ENCODE peak calls at places on chromosomes 2 and 18, in ten cellular contexts. H is AG10803; G is stomach; N is kidney; V is thyroid gland; F is prostate gland; J is left ventricle myocardium inferior; O is A549; M is CD8-positive, alpha-beta T cell; Z is HepG2. D is an unnamed sample.

GRCh38 chr2:170965446-170966225 is 36.6 kb downstream of the GORASP2 start:
- DNase-seq in O (no peak), F (no peak), M (no peak), J (no peak), Z (no peak), V (no peak), H (no peak), G (no peak), N (no peak), D (peak)

GRCh38 chr18:23593720-23594119 is 7.4 kb upstream of the NPC1 start:
- DNase-seq in M (no peak), V (no peak), F (no peak), Z (no peak), G (no peak), O (peak), N (no peak), H (peak), J (no peak), D (no peak)

GRCh38 chr2:229342376-229342775 is 71.3 kb upstream of the PID1 start:
- DNase-seq in N (no peak), H (no peak), V (peak), J (peak), Z (peak), M (no peak), O (peak), F (peak), G (peak), D (no peak)

GRCh38 chr18:21309248-21309647 is 67.2 kb downstream of the GREB1L start:
- DNase-seq in G (no peak), O (no peak), V (no peak), Z (no peak), J (no peak), F (no peak), N (no peak), H (no peak), M (no peak), D (no peak)

GRCh38 chr2:3784731-3785130 is 81.4 kb downstream of the DCDC2C start:
- DNase-seq in H (peak), O (no peak), V (no peak), F (no peak), M (no peak), G (no peak), J (no peak), N (no peak), Z (no peak), D (no peak)

GRCh38 chr2:81835318-81836000 is 1530.9 kb upstream of the LRRTM1 start:
- DNase-seq in F (no peak), M (no peak), N (no peak), G (no peak), J (no peak), H (no peak), O (no peak), Z (no peak), V (no peak), D (no peak)

GRCh38 chr2:59254279-59254678 is 1013.2 kb upstream of the FANCL start:
- DNase-seq in O (no peak), M (no peak), N (no peak), V (no peak), H (no peak), F (no peak), Z (no peak), G (no peak), J (no peak), D (no peak)

GRCh38 chr18:77001979-77002378 is 130.6 kb downstream of the MBP start:
- DNase-seq in H (no peak), F (no peak), J (no peak), N (peak), M (no peak), O (no peak), Z (no peak), V (no peak), G (no peak), D (no peak)

GRCh38 chr18:51897884-51898283 is 442.1 kb upstream of the DCC start:
- DNase-seq in Z (no peak), O (no peak), V (no peak), F (no peak), M (no peak), J (no peak), H (no peak), G (no peak), N (no peak), D (no peak)

GRCh38 chr18:28801876-28802275 is 624.9 kb upstream of the CDH2 start:
- DNase-seq in V (no peak), N (no peak), M (no peak), Z (no peak), F (no peak), O (no peak), J (no peak), G (no peak), H (no peak), D (no peak)

GRCh38 chr2:119491776-119492525 is 32.3 kb downstream of the SCTR start:
- DNase-seq in O (peak), M (no peak), Z (peak), N (no peak), J (no peak), H (peak), F (peak), G (peak), V (peak), D (peak)

GRCh38 chr18:32439802-32440201 is 30.9 kb downstream of the GAREM1 start:
- DNase-seq in O (peak), Z (no peak), H (no peak), M (no peak), G (no peak), N (no peak), F (no peak), J (no peak), V (peak), D (no peak)

GRCh38 chr18:62944454-62944853 is 229.1 kb downstream of the PHLPP1 start:
- DNase-seq in G (no peak), N (no peak), V (no peak), J (no peak), M (no peak), H (no peak), Z (no peak), F (no peak), O (no peak), D (no peak)

GRCh38 chr2:79982445-79982844 is 322.1 kb downstream of the LRRTM1 start:
- DNase-seq in G (no peak), Z (peak), V (no peak), M (no peak), H (no peak), N (no peak), O (no peak), J (no peak), F (no peak), D (no peak)

GRCh38 chr18:69878534-69878933 is 69.1 kb downstream of the CD226 start:
- DNase-seq in N (no peak), H (no peak), J (no peak), Z (no peak), F (no peak), M (no peak), V (no peak), O (no peak), G (no peak), D (no peak)

GRCh38 chr18:79941473-79942119 is 9.9 kb downstream of the SLC66A2 start:
- DNase-seq in F (no peak), M (no peak), Z (no peak), N (peak), H (no peak), V (no peak), O (no peak), J (no peak), G (peak), D (no peak)

GRCh38 chr18:7941533-7941932 is 374.4 kb downstream of the PTPRM start:
- DNase-seq in M (no peak), Z (no peak), N (no peak), G (peak), J (no peak), V (peak), F (peak), O (no peak), H (no peak), D (no peak)

GRCh38 chr2:197311521-197312033 is 997 bp upstream of the ANKRD44 start:
- DNase-seq in M (no peak), Z (peak), N (no peak), V (no peak), G (no peak), O (no peak), F (no peak), H (no peak), J (no peak), D (no peak)

GRCh38 chr2:229410946-229411345 is 139.9 kb upstream of the PID1 start:
- DNase-seq in H (no peak), V (no peak), G (no peak), J (no peak), Z (no peak), N (no peak), M (no peak), O (no peak), F (peak), D (no peak)

GRCh38 chr18:69580107-69580506 is 179.4 kb downstream of the DOK6 start:
- DNase-seq in F (no peak), J (no peak), H (peak), O (no peak), M (no peak), G (no peak), N (no peak), V (no peak), Z (peak), D (no peak)

DNA sequence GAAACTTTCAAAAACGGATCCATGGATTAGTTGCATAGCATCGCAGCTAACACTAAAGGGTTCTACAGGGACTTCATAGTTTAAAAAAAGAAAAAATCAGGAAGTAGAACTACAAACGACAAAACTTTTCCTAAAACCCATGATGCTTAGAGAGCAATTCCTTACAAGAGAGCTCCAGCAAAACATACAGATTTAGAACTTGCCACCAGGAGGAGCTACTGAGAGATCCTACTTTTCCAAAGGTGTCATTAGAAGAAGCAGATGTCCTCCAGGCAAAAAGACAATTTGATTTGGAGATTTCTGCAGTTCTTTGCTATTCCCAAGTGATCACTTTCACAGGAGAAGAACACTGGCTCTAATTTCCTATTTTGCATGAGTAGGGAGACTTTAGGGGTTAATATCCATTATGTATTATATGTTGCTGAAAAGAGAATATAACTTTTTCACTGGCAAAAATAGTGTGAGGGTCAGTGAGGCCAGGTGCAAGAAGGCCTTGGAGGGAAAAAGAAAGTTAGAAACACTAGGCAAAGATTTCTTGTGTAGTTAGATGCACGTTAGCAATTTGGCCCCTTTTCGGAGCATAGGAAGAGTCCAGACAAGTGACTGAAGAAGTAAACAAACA is 436.2 kb downstream of the SUCLG1 start:
- DNase-seq in V (peak), H (peak), O (peak), Z (peak), J (no peak), G (no peak), M (no peak), N (no peak), F (peak), D (peak)
- TF ChIP-seq CTCF in V (no peak), H (peak), O (peak), Z (peak), J (peak), G (peak), M (peak), N (peak), F (peak), D (peak)

GRCh38 chr2:217919781-217920351 is 82.9 kb downstream of the TNS1 start:
- DNase-seq in J (peak), V (peak), N (peak), M (no peak), G (no peak), F (no peak), Z (no peak), O (no peak), H (peak), D (no peak)
- H3K4me3 ChIP-seq in J (peak), V (no peak), N (peak), M (no peak), G (no peak), F (no peak), Z (no peak), O (no peak), H (no peak), D (no peak)

GRCh38 chr2:75003773-75004172 is 45.3 kb downstream of the POLE4 start:
- DNase-seq in O (no peak), Z (no peak), V (no peak), F (no peak), G (no peak), M (no peak), J (no peak), N (no peak), H (no peak), D (no peak)
- TF ChIP-seq CTCF in O (no peak), Z (no peak), V (no peak), F (no peak), G (no peak), M (no peak), J (no peak), N (no peak), H (no peak), D (no peak)

GRCh38 chr2:468631-469310 is 180.9 kb upstream of the ALKAL2 start:
- DNase-seq in F (no peak), N (no peak), G (no peak), M (no peak), O (no peak), J (no peak), V (no peak), H (no peak), Z (no peak), D (no peak)
- H3K4me3 ChIP-seq in F (no peak), N (no peak), G (no peak), M (no peak), O (no peak), J (no peak), V (no peak), H (no peak), Z (no peak), D (peak)

DNA sequence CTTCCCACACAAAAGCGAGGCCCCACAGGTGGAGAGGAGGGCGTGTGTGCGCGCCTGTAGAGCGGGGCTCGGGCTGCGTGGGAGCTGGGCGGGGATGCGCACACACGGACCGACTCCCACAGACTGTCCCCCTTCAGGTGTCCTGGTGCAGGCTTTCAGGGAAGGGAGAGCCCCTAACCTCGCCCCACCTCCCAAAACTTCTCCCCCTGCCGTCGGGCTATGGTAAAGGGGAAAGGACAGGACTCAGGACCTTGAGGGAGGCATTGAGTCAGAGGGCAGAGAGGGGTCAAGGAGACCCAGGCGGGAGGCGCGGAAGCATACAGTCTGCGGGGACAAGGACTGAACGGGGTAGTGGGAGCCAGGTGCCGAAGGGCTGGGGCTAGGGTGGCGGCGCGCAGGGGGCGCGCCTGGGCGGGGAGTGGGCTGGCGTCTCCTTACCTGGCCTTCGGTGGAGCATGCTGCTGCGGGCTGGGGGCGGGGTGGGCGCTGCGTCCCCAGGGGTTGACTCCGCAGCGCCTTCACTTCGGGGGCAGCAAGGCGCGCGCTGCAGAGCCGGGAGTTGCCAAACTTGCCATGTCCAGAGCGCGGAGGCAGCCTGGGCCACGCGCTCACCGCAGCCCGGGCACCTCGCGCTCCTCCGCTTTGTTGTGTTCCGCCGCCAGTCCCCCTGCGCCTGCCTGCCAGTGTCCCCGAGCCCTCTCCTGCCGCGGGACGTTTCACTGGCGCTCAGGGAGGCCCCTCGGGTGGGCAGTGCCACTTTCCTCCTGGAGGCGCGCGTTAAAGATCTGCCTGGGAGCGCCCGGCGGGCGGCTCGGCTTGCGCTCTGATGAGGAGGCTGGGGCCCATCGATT is 302.0 kb downstream of the NCKAP5 start:
- DNase-seq in H (peak), G (peak), F (no peak), M (no peak), O (peak), V (no peak), J (peak), N (peak), Z (no peak), D (no peak)
- TF ChIP-seq CTCF in H (no peak), G (no peak), F (no peak), M (no peak), O (peak), V (no peak), J (peak), N (no peak), Z (no peak), D (peak)

GRCh38 chr18:12027480-12027879 is 46.2 kb downstream of the IMPA2 start:
- DNase-seq in F (no peak), H (no peak), Z (no peak), G (no peak), M (no peak), O (no peak), J (no peak), N (no peak), V (peak), D (no peak)
- H3K4me3 ChIP-seq in F (no peak), H (no peak), Z (no peak), G (no peak), M (no peak), O (no peak), J (no peak), N (no peak), V (no peak), D (no peak)

GRCh38 chr2:30200875-30201274 is 30.5 kb upstream of the LBH start:
- DNase-seq in J (no peak), V (no peak), G (peak), M (no peak), Z (no peak), O (no peak), N (no peak), F (no peak), H (no peak), D (no peak)

GRCh38 chr2:30193104-30193681 is 38.1 kb upstream of the LBH start:
- DNase-seq in O (no peak), Z (no peak), H (no peak), G (peak), M (no peak), V (no peak), F (no peak), J (no peak), N (no peak), D (no peak)

GRCh38 chr2:30194421-30194820 is 36.9 kb upstream of the LBH start:
- DNase-seq in V (no peak), Z (no peak), N (no peak), J (no peak), M (no peak), H (no peak), F (no peak), O (no peak), G (peak), D (no peak)

GRCh38 chr2:30195011-30195410 is 36.3 kb upstream of the LBH start:
- DNase-seq in M (no peak), H (no peak), N (no peak), G (peak), O (no peak), Z (no peak), V (no peak), J (no peak), F (no peak), D (no peak)

GRCh38 chr2:30197570-30197969 is 33.8 kb upstream of the LBH start:
- DNase-seq in F (no peak), M (no peak), N (no peak), O (no peak), H (no peak), J (no peak), V (no peak), G (no peak), Z (no peak), D (no peak)
- TF ChIP-seq CTCF in F (no peak), M (no peak), N (no peak), O (no peak), H (no peak), J (no peak), V (no peak), G (no peak), Z (no peak), D (no peak)

GRCh38 chr2:118090387-118091139 is 2.3 kb downstream of the INSIG2 start:
- DNase-seq in O (no peak), N (no peak), H (no peak), M (no peak), G (no peak), F (no peak), J (no peak), V (no peak), Z (peak), D (no peak)
- H3K4me3 ChIP-seq in O (no peak), N (peak), H (no peak), M (no peak), G (no peak), F (no peak), J (no peak), V (no peak), Z (peak), D (no peak)